ENCODE peak calls at places on chromosomes 2 and 18, in seven cellular contexts. O is body of pancreas; B is astrocyte; X is left ventricle myocardium inferior; S is CD8-positive, alpha-beta T cell; U is esophagus squamous epithelium; I is breast epithelium. D is an unnamed sample. For H3K36me3, the result is how much of the 10 kb centered on the place peaks cover.

GRCh38 chr2:177466337-177467195 is 74.0 kb downstream of the AGPS start:
- DNase-seq in O (no peak), B (peak), X (no peak), S (no peak), U (no peak), I (no peak), D (no peak)

GRCh38 chr2:20702563-20702962 is 35.6 kb downstream of the GDF7 start:
- DNase-seq in O (no peak), B (peak), X (no peak), S (no peak), U (no peak), I (no peak), D (no peak)

GRCh38 chr2:47510745-47511144 is 107.8 kb downstream of the MSH2 start:
- DNase-seq in O (no peak), B (no peak), X (no peak), S (no peak), U (no peak), I (no peak), D (no peak)

GRCh38 chr18:2952605-2953004 is 60.3 kb downstream of the LPIN2 start:
- DNase-seq in O (no peak), B (no peak), X (no peak), S (no peak), U (no peak), I (no peak), D (no peak)

GRCh38 chr18:45334188-45334587 is 281.1 kb upstream of the SLC14A2 start:
- DNase-seq in O (no peak), B (no peak), X (no peak), S (no peak), U (no peak), I (no peak), D (no peak)

GRCh38 chr2:26561918-26562810 is 79.0 kb downstream of the CIB4 start:
- DNase-seq in O (peak), B (peak), X (peak), S (no peak), U (no peak), I (peak), D (no peak)

GRCh38 chr2:260507-261161 is 3.2 kb downstream of the SH3YL1 start:
- DNase-seq in O (no peak), B (no peak), X (no peak), S (no peak), U (no peak), I (no peak), D (no peak)

GRCh38 chr2:27071990-27072830 is 756 bp upstream of the OST4 start:
- DNase-seq in O (no peak), B (peak), X (peak), S (peak), U (no peak), I (no peak), D (no peak)

GRCh38 chr2:47771211-47771610 is 11.7 kb upstream of the MSH6 start:
- DNase-seq in O (peak), B (peak), X (no peak), S (no peak), U (no peak), I (no peak), D (peak)

GRCh38 chr2:199160677-199161465 is 296.9 kb downstream of the SATB2 start:
- DNase-seq in O (no peak), B (peak), X (no peak), S (no peak), U (no peak), I (no peak), D (peak)

GRCh38 chr18:56550121-56550520 is 88.3 kb downstream of the TXNL1 start:
- DNase-seq in O (no peak), B (no peak), X (no peak), S (no peak), U (no peak), I (no peak), D (no peak)

GRCh38 chr2:47903781-47904447 is 2.4 kb downstream of the FBXO11 start:
- DNase-seq in O (no peak), B (no peak), X (no peak), S (no peak), U (no peak), I (no peak), D (no peak)

GRCh38 chr2:238866656-238867277 is 18.9 kb downstream of the TWIST2 start:
- DNase-seq in O (no peak), B (no peak), X (no peak), S (no peak), U (no peak), I (no peak), D (no peak)

GRCh38 chr2:127007652-127008051 is 99.3 kb downstream of the BIN1 start:
- DNase-seq in O (no peak), B (peak), X (no peak), S (no peak), U (no peak), I (no peak), D (no peak)

GRCh38 chr2:12478151-12479041 is 238.3 kb upstream of the TRIB2 start:
- DNase-seq in O (no peak), B (peak), X (no peak), S (no peak), U (no peak), I (no peak), D (no peak)

GRCh38 chr2:46650556-46651001 is 171.2 kb downstream of the TMEM247 start:
- DNase-seq in O (peak), B (peak), X (no peak), S (peak), U (no peak), I (peak), D (no peak)

GRCh38 chr2:173667415-173667814 is 297.8 kb downstream of the SP3 start:
- DNase-seq in O (no peak), B (no peak), X (no peak), S (no peak), U (no peak), I (no peak), D (no peak)

GRCh38 chr2:55431982-55432627 is 12.4 kb upstream of the CCDC88A start:
- DNase-seq in O (no peak), B (peak), X (no peak), S (no peak), U (no peak), I (no peak), D (no peak)

GRCh38 chr2:207930747-207931146 is 94.6 kb downstream of the PLEKHM3 start:
- DNase-seq in O (peak), B (peak), X (no peak), S (no peak), U (no peak), I (no peak), D (no peak)

GRCh38 chr18:7607535-7608173 is 40.5 kb downstream of the PTPRM start:
- DNase-seq in O (no peak), B (no peak), X (peak), S (no peak), U (no peak), I (no peak), D (no peak)

GRCh38 chr2:64141711-64142405 is 2.4 kb downstream of the PELI1 start:
- DNase-seq in O (no peak), B (peak), X (no peak), S (no peak), U (no peak), I (no peak), D (no peak)

GRCh38 chr2:227363756-227364155 is 15.3 kb downstream of the TM4SF20 start:
- DNase-seq in O (no peak), B (no peak), X (no peak), S (no peak), U (no peak), I (no peak), D (no peak)

GRCh38 chr18:61957801-61958516 is 65.2 kb upstream of the RNF152 start:
- DNase-seq in O (no peak), B (peak), X (no peak), S (no peak), U (no peak), I (no peak), D (no peak)

GRCh38 chr18:21684731-21685130 is 19.8 kb downstream of the ABHD3 start:
- DNase-seq in O (no peak), B (no peak), X (no peak), S (no peak), U (no peak), I (no peak), D (no peak)

GRCh38 chr2:100895934-100896685 is 76.2 kb downstream of the NPAS2 start:
- DNase-seq in O (no peak), B (no peak), X (no peak), S (no peak), U (no peak), I (no peak), D (no peak)

GRCh38 chr2:217980591-217980990 is 22.2 kb downstream of the TNS1 start:
- DNase-seq in O (no peak), B (no peak), X (no peak), S (no peak), U (no peak), I (no peak), D (no peak)

GRCh38 chr2:214543386-214543955 is 132.6 kb downstream of the VWC2L start:
- DNase-seq in O (no peak), B (peak), X (no peak), S (no peak), U (no peak), I (no peak), D (peak)

GRCh38 chr2:207694811-207695281 is 16.6 kb upstream of the CCNYL1 start:
- DNase-seq in O (no peak), B (peak), X (no peak), S (no peak), U (no peak), I (no peak), D (no peak)

GRCh38 chr2:75488157-75488556 is 72.6 kb downstream of the EVA1A start:
- DNase-seq in O (no peak), B (no peak), X (no peak), S (no peak), U (no peak), I (no peak), D (no peak)

GRCh38 chr2:233928594-233929351 is 11.6 kb downstream of the TRPM8 start:
- DNase-seq in O (no peak), B (no peak), X (no peak), S (no peak), U (no peak), I (no peak), D (no peak)
- TF ChIP-seq CTCF in O (no peak), B (peak), X (peak), S (peak), U (no peak), I (no peak), D (peak)

GRCh38 chr2:224945134-224945533 is 97.1 kb downstream of the DOCK10 start:
- DNase-seq in O (no peak), B (no peak), X (no peak), S (no peak), U (no peak), I (no peak), D (no peak)
- H3K4me3 ChIP-seq in O (no peak), B (no peak), X (no peak), S (peak), U (no peak), I (no peak), D (no peak)

DNA sequence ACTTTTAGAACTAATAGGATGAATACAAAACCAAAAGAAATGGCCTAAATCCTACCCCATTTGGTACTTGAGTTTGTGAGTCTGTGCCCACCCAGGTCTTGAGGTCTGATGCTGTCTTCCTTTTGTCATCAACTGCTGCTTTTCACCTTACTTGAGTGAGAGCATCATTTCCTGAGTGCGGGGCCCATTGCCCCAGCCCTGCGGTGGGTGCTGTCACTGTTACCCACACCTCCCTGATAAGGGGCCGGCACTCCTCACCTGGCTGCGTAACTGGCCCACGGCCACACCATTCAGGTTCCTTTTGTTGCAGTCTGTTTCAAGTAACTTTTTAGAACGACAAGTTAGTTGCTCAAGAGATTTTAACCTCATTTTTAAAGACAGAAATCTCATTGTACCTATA is 25.3 kb downstream of the RAB12 start:
- DNase-seq in O (no peak), B (no peak), X (no peak), S (no peak), U (no peak), I (no peak), D (no peak)
- H3K36me3 ChIP-seq in O (under half), B (under half), X (half or more), S (under half), U (half or more), I (under half), D (under half)

GRCh38 chr2:23591111-23591510 is 206.1 kb downstream of the KLHL29 start:
- DNase-seq in O (no peak), B (no peak), X (no peak), S (no peak), U (no peak), I (no peak), D (no peak)
- TF ChIP-seq CTCF in O (no peak), B (no peak), X (no peak), S (no peak), U (no peak), I (no peak), D (no peak)

GRCh38 chr2:72916743-72917137 is 579 bp upstream of the EMX1 start:
- DNase-seq in O (no peak), B (no peak), X (no peak), S (no peak), U (no peak), I (no peak), D (no peak)
- H3K4me3 ChIP-seq in O (no peak), B (no peak), X (peak), S (peak), U (peak), I (peak), D (peak)

GRCh38 chr2:69333352-69333751 is 53.7 kb downstream of the GFPT1 start:
- DNase-seq in O (no peak), B (no peak), X (no peak), S (no peak), U (no peak), I (no peak), D (no peak)

GRCh38 chr2:69340101-69340775 is 46.8 kb downstream of the GFPT1 start:
- DNase-seq in O (no peak), B (peak), X (no peak), S (no peak), U (no peak), I (no peak), D (no peak)

GRCh38 chr2:69330781-69331180 is 56.2 kb downstream of the GFPT1 start:
- DNase-seq in O (no peak), B (no peak), X (no peak), S (no peak), U (no peak), I (no peak), D (no peak)

GRCh38 chr2:69335291-69335690 is 51.7 kb downstream of the GFPT1 start:
- DNase-seq in O (no peak), B (no peak), X (no peak), S (no peak), U (no peak), I (no peak), D (no peak)
- H3K36me3 ChIP-seq in O (under half), B (half or more), X (half or more), S (under half), U (half or more), I (under half), D (under half)

DNA sequence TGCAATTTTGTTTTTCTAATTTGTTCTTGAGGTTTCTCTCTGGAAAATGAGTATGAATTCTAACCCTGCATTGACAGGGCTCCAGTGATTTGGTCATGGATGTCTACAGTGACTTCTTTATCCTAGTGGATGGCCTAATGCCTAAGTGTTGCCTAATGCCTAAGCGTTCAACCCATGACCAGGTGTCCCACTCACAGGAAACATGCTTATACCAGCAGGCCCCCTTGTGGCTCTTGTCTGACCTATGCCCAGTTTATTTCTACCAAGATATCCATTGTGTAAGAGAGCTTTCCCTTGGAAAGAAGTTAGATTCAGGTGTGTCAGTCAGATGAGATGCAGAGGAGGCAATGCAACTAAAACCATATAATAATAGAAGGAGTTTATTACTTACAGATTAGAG is 77.8 kb upstream of the HNMT start:
- DNase-seq in O (no peak), B (no peak), X (no peak), S (no peak), U (no peak), I (no peak), D (no peak)
- TF ChIP-seq CTCF in O (no peak), B (no peak), X (no peak), S (no peak), U (no peak), I (no peak), D (no peak)

DNA sequence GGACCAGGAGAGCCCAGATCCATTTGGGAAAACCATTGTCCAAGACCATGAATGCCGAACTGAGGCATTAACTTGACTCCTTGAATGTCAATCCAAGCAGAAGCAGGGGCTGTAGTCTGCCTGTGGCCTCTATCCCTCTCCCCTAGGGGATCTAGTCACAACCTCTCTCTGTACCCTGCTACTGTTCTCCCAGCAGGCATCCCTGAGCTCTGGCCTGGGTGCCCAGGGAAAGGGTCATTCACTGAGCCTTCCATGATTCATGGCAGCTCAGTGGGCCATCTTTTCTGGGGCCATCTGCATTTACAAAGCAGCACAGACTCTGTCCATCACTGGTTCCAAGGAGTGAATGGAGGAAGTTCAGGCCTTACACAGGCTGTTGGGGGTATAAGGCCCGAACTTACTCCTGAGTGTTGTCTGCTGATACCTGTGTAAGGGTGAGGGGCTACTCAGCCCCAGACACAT is 151.8 kb downstream of the ZFP36L2 start:
- DNase-seq in O (no peak), B (no peak), X (no peak), S (no peak), U (no peak), I (no peak), D (no peak)
- H3K4me3 ChIP-seq in O (no peak), B (no peak), X (no peak), S (no peak), U (no peak), I (no peak), D (no peak)

DNA sequence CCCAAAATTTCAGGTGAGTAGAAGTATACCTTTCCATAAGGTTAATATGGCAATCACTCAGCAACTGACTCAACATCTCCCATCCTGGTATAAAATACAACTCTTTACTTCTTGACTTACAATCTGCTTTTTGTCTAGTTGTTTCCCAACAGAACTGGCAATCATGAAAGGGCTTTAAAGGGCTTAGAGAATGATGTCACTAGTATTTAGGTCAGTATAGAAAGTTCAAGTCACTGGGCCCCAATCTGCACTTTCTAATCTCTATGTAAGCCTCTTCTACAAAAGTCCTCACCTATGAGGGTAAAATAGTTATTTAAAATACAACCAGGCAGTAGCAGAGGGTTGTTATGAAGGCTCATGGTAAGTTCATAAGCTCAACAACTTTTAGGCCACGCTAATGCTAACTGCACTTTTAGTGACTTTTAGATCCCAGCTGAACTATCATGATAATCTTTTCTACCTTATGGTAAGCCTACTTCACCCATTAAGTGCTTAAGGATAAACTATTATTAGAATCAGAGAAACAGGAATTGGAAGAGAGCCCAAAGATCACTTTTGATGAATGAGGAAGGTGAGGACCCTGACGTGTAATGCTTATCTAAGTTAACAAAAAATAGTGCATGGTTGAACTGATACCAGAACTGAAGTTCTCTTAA is 79.6 kb downstream of the GORASP2 start:
- DNase-seq in O (no peak), B (no peak), X (no peak), S (no peak), U (no peak), I (no peak), D (no peak)
- H3K36me3 ChIP-seq in O (under half), B (under half), X (under half), S (under half), U (half or more), I (under half), D (under half)

D was measured in kidney epithelial cell.